ENCODE peak calls at places on chromosomes 16 and 17, in ten cellular contexts. V, Q, O, D, J, K, X, A, L and S are unnamed samples.

GRCh38 chr17:76565728-76566612 is 19.7 kb downstream of the ST6GALNAC2 start:
- DNase-seq in K (no peak), J (no peak), O (peak; percentile 21), Q (no peak), D (no peak), A (no peak), V (no peak), X (no peak), L (no peak), S (no peak)

GRCh38 chr16:24745791-24746190 is 16.3 kb downstream of the TNRC6A start:
- DNase-seq in O (no peak), L (no peak), A (no peak), D (no peak), X (no peak), V (no peak), Q (no peak), K (no peak), J (no peak), S (no peak)

GRCh38 chr17:6570731-6571465 is 14.5 kb upstream of the PITPNM3 start:
- DNase-seq in J (no peak), Q (no peak), K (peak; percentile 46), O (no peak), L (no peak), D (no peak), X (no peak), V (no peak), A (no peak), S (no peak)

GRCh38 chr17:58305626-58306025 is 23.0 kb downstream of the TSPOAP1 start:
- DNase-seq in Q (no peak), V (no peak), O (no peak), X (no peak), L (no peak), J (no peak), A (no peak), K (no peak), D (no peak), S (no peak)

GRCh38 chr17:51006601-51007000 is 114.1 kb downstream of the SPAG9 start:
- DNase-seq in V (no peak), L (peak; percentile 14), X (no peak), D (no peak), K (no peak), J (no peak), Q (no peak), A (no peak), O (no peak), S (no peak)

GRCh38 chr17:58156839-58157803 is 8.9 kb downstream of the OR4D1 start:
- DNase-seq in J (no peak), L (no peak), V (peak; percentile 31), K (no peak), A (no peak), D (peak; percentile 56), O (peak; percentile 14), Q (no peak), X (no peak), S (no peak)

GRCh38 chr17:46024590-46024989 is 25.5 kb downstream of the STH start:
- DNase-seq in Q (no peak), O (no peak), X (no peak), K (peak; percentile 30), V (no peak), D (no peak), L (no peak), J (no peak), A (no peak), S (no peak)

GRCh38 chr17:46722662-46723285 is 95.7 kb downstream of the WNT3 start:
- DNase-seq in A (no peak), L (peak; percentile 49), K (no peak), V (no peak), X (no peak), Q (no peak), O (no peak), D (no peak), J (no peak), S (no peak)

GRCh38 chr17:43588664-43589435 is 42.7 kb upstream of the ETV4 start:
- DNase-seq in V (peak; percentile 32), Q (no peak), J (no peak), L (no peak), A (peak; percentile 75), D (no peak), K (no peak), O (no peak), X (no peak), S (no peak)
- TF ChIP-seq POLR2A in V (no peak), Q (no peak), J (no peak), L (no peak), A (no peak), D (no peak), K (no peak), O (no peak), X (no peak), S (no peak)

DNA sequence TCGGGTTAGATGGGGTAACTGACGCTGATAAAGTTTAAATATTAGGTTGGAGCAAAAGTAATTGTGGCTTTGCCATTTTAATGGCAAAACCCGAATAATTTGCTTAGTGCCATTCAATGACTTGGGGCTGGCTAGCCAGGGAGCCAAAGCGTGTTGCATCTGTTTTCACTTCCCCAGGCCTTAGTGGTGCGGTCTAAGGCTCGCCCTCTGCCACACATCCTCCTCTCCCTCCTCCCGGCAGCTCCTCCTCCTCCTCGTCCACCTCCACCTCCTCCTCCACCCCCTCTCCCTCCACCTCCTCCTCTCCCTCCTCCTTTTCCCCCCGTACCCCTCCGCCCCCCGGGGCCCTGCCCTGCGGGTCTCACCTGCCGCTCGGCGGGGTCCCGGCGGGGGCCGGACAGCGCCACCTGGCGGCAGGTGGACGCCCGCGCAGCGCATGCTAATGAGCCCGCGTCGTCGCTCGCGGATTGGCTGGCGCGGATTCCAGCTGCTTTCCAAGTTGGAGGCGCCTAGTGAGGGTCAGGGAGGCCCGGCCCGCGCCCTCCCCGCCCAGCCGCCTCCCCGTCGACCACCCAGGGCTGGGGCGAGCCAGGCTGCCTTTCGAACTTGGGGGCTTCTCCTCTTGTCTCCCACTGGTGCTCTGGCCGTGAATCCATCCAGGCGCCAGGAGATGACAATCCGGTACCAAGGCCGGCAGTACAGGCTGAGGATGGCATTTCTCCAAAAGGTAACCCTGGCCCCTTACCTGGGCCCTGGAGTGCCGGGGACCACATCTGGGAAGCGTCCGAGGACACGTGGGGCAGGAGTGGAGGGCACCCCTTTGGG is 36.6 kb upstream of the RGS9 start:
- DNase-seq in X (peak; percentile 90), A (peak; percentile 66), J (peak; percentile 70), O (peak; percentile 86), V (peak; percentile 91), L (peak; percentile 47), K (peak; percentile 87), Q (peak; percentile 77), D (peak; percentile 80), S (peak; percentile 58)
- TF ChIP-seq POLR2A in X (no peak), A (no peak), J (no peak), O (no peak), V (no peak), L (no peak), K (no peak), Q (peak; percentile 53), D (peak; percentile 46), S (no peak)

DNA sequence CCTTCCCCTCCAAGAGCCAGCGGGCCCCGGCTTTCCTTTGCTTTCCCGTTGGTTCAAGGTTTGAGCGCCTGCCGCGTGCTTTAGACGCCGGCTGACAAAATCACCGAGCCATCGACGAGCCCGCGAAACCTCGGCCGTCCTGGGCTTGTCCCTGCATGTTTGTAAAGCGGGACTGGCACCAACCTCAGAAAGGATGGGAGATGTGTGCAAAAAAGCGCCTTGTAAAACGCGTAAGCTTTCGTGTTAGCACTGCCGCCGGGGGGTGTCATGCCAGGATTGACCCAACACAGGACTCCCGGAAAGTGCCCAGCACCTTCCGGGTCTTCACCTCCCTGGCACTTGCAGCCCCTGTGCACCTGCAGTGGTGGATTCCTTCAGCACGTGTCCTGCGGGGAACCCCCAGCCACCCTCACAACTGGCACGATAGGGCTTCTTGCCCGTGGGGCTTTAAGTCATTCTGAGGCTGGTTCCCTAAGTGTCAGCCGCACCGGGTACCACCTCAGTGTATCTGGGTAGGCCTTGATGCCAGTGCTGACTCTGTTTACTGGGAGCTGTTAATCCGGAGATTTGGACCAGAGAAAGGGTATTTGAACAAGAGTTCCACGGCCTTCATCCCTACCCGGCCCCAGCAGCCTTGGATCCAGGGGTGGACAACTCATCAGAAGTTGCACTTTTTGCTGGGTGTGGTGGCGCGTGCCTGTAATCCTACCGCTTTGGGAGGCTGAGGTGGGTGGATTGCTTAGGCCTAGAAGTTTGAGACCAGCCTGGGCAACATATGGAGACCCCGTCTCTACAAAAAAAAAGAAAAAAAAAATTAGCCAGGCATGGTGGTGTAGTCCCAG is 817 bp downstream of the NDUFAF8 start:
- DNase-seq in A (no peak), Q (no peak), X (no peak), O (no peak), V (no peak), D (peak; percentile 60), K (no peak), J (no peak), L (peak; percentile 6), S (no peak)
- TF ChIP-seq POLR2A in A (no peak), Q (peak; percentile 69), X (no peak), O (no peak), V (no peak), D (no peak), K (no peak), J (no peak), L (no peak), S (no peak)

DNA sequence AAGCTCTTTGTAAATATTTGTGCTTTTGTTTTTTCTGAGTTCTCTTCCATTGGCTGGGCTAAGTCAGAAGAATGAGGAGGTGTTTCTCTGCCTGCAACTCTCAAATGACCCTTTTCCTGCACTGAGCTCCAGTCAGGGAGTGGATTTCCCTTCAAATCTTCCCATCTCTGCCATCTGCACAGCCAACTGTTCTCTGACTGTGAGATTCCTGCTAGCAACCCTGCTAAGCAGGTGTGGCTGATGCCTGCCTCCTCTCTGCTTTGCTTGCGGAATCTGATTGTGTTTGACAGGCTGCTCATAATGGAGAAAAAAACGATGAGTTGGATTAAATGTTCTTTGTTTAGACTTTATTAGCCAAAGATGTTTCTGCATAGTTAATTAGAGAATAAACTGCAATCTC is 519.8 kb downstream of the TMEM114 start:
- DNase-seq in V (no peak), O (no peak), Q (no peak), X (no peak), D (no peak), J (no peak), L (no peak), A (no peak), K (no peak), S (no peak)
- TF ChIP-seq POLR2A in V (no peak), O (no peak), Q (no peak), X (no peak), D (no peak), J (no peak), L (no peak), A (no peak), K (no peak), S (no peak)

GRCh38 chr16:4766875-4767628 is at the start of gene ZNF500:
- DNase-seq in L (peak; percentile 95), D (peak; percentile 97), Q (peak; percentile 84), V (peak; percentile 98), O (peak; percentile 99), K (peak; percentile 98), X (peak; percentile 98), J (peak; percentile 90), A (peak; percentile 93), S (peak; percentile 95)
- TF ChIP-seq POLR2A in L (peak; percentile 74), D (peak; percentile 75), Q (peak; percentile 72), V (no peak), O (peak; percentile 85), K (no peak), X (no peak), J (peak; percentile 81), A (peak; percentile 69), S (peak; percentile 59)